ENCODE peak calls at places on chromosomes 5 and 9, in seven cellular contexts. E, C, X, P, W, Z and O are unnamed samples.

GRCh38 chr5:123147741-123148140 is 58.7 kb downstream of the PRDM6 start:
- DNase-seq in E (no peak), C (no peak), X (no peak), P (no peak), W (no peak), Z (no peak), O (no peak)

GRCh38 chr5:67301285-67301904 is 104.8 kb upstream of the CD180 start:
- DNase-seq in E (no peak), C (no peak), X (no peak), P (peak), W (peak), Z (no peak), O (no peak)

GRCh38 chr9:90958328-90958727 is 156.7 kb downstream of the SYK start:
- DNase-seq in E (no peak), C (no peak), X (no peak), P (no peak), W (no peak), Z (no peak), O (no peak)

GRCh38 chr5:94908889-94909480 is 290.5 kb downstream of the SLF1 start:
- DNase-seq in E (no peak), C (peak), X (peak), P (peak), W (peak), Z (no peak), O (no peak)

GRCh38 chr9:135580664-135581380 is 19.3 kb downstream of the PAEP start:
- DNase-seq in E (no peak), C (no peak), X (no peak), P (no peak), W (no peak), Z (no peak), O (no peak)

GRCh38 chr5:43338856-43339255 is 25.6 kb upstream of the HMGCS1 start:
- DNase-seq in E (no peak), C (no peak), X (no peak), P (no peak), W (no peak), Z (no peak), O (no peak)

GRCh38 chr9:126338945-126339344 is 12.3 kb downstream of the MVB12B start:
- DNase-seq in E (no peak), C (no peak), X (no peak), P (no peak), W (no peak), Z (no peak), O (no peak)

GRCh38 chr9:80648336-80648735 is 1041.0 kb downstream of the TLE1 start:
- DNase-seq in E (no peak), C (no peak), X (no peak), P (peak), W (peak), Z (no peak), O (no peak)

GRCh38 chr9:76688471-76689238 is 75.6 kb upstream of the PCA3 start:
- DNase-seq in E (no peak), C (no peak), X (no peak), P (no peak), W (no peak), Z (no peak), O (no peak)

GRCh38 chr9:2493578-2493977 is 128.0 kb upstream of the VLDLR start:
- DNase-seq in E (no peak), C (no peak), X (no peak), P (no peak), W (no peak), Z (no peak), O (no peak)

GRCh38 chr9:129613520-129614175 is 7.3 kb downstream of the C9orf50 start:
- DNase-seq in E (no peak), C (no peak), X (no peak), P (no peak), W (peak), Z (no peak), O (no peak)

GRCh38 chr9:112750111-112750766 is at the start of gene SNX30:
- DNase-seq in E (peak), C (peak), X (peak), P (peak), W (peak), Z (peak), O (peak)

GRCh38 chr5:978693-979092 is 29.9 kb upstream of the NKD2 start:
- DNase-seq in E (no peak), C (no peak), X (no peak), P (no peak), W (no peak), Z (no peak), O (no peak)

GRCh38 chr9:75988663-75989062 is 98.2 kb downstream of the PCSK5 start:
- DNase-seq in E (no peak), C (no peak), X (no peak), P (no peak), W (no peak), Z (no peak), O (no peak)

GRCh38 chr9:37677435-37677834 is 26.7 kb downstream of the FRMPD1 start:
- DNase-seq in E (no peak), C (no peak), X (no peak), P (no peak), W (no peak), Z (no peak), O (no peak)

GRCh38 chr5:53298841-53299240 is 181.6 kb upstream of the FST start:
- DNase-seq in E (no peak), C (no peak), X (no peak), P (peak), W (no peak), Z (no peak), O (no peak)

GRCh38 chr5:132012385-132013005 is 1.0 kb upstream of the ACSL6 start:
- DNase-seq in E (no peak), C (no peak), X (no peak), P (peak), W (peak), Z (no peak), O (no peak)

GRCh38 chr5:74052441-74052840 is 426.4 kb downstream of the ARHGEF28 start:
- DNase-seq in E (no peak), C (no peak), X (no peak), P (peak), W (no peak), Z (no peak), O (no peak)

GRCh38 chr5:45484781-45485180 is 211.4 kb downstream of the HCN1 start:
- DNase-seq in E (no peak), C (no peak), X (no peak), P (no peak), W (no peak), Z (no peak), O (no peak)

GRCh38 chr9:114513050-114513951 is 8.0 kb upstream of the WHRN start:
- DNase-seq in E (no peak), C (no peak), X (no peak), P (no peak), W (no peak), Z (no peak), O (no peak)

GRCh38 chr5:45383985-45384384 is 312.2 kb downstream of the HCN1 start:
- DNase-seq in E (no peak), C (no peak), X (no peak), P (no peak), W (no peak), Z (no peak), O (no peak)

GRCh38 chr5:43601454-43602260 is 1.3 kb upstream of the NNT start:
- DNase-seq in E (no peak), C (no peak), X (no peak), P (peak), W (peak), Z (no peak), O (no peak)

GRCh38 chr5:150230842-150231241 is 41.0 kb downstream of the SLC6A7 start:
- DNase-seq in E (no peak), C (no peak), X (no peak), P (no peak), W (no peak), Z (no peak), O (no peak)

GRCh38 chr5:33530183-33530962 is 89.6 kb downstream of the TARS1 start:
- DNase-seq in E (no peak), C (no peak), X (no peak), P (peak), W (peak), Z (no peak), O (no peak)

GRCh38 chr9:93599571-93600403 is 23.4 kb downstream of the PHF2 start:
- DNase-seq in E (no peak), C (no peak), X (no peak), P (no peak), W (no peak), Z (no peak), O (no peak)

GRCh38 chr9:83544002-83544698 is 5.9 kb upstream of the FRMD3 start:
- DNase-seq in E (no peak), C (no peak), X (peak), P (peak), W (peak), Z (no peak), O (peak)

GRCh38 chr5:167716376-167716775 is 575.1 kb upstream of the WWC1 start:
- DNase-seq in E (no peak), C (no peak), X (no peak), P (no peak), W (no peak), Z (no peak), O (no peak)

GRCh38 chr5:108670591-108671335 is 76.9 kb upstream of the FER start:
- DNase-seq in E (no peak), C (no peak), X (no peak), P (no peak), W (no peak), Z (no peak), O (no peak)

GRCh38 chr9:22206833-22207232 is 197.7 kb upstream of the CDKN2B start:
- DNase-seq in E (no peak), C (no peak), X (no peak), P (no peak), W (no peak), Z (no peak), O (no peak)

GRCh38 chr5:115586525-115587146 is 15.6 kb downstream of the TICAM2 start:
- DNase-seq in E (peak), C (peak), X (peak), P (peak), W (peak), Z (no peak), O (no peak)